ENCODE peak calls at places on chromosome X, in five cellular contexts. X is cerebellar cortex; E is stimulated activated CD4-positive, alpha-beta T cell treated with anti-CD3 and anti-CD28 coated beads, Interleukin-15, amount 100 ng/mL, for 1 hour; V is NCI-H226; R is H4. D is an unnamed sample.

GRCh38 chrX:16978193-16978984 is 31.9 kb downstream of the REPS2 start:
- DNase-seq in V (no peak), E (no peak), X (peak), R (no peak), D (no peak)

GRCh38 chrX:47815901-47816845 is 20.5 kb upstream of the ZNF81 start:
- DNase-seq in E (no peak), V (peak), X (no peak), R (no peak), D (no peak)

GRCh38 chrX:34365482-34365881 is 233.4 kb upstream of the FAM47A start:
- DNase-seq in V (no peak), X (peak), E (no peak), R (peak), D (no peak)

GRCh38 chrX:150767475-150768131 is 74.4 kb downstream of the MTMR1 start:
- DNase-seq in E (no peak), R (peak), V (peak), X (no peak), D (no peak)

GRCh38 chrX:95382799-95383198 is 1301.8 kb upstream of the DIAPH2 start:
- DNase-seq in R (peak), X (no peak), E (no peak), V (no peak), D (no peak)

GRCh38 chrX:153494541-153495361 is at the start of gene BGN:
- DNase-seq in R (no peak), V (peak), E (no peak), X (no peak), D (no peak)

GRCh38 chrX:150363561-150364346 is 637 bp downstream of the MAMLD1 start:
- DNase-seq in X (peak), V (peak), R (peak), E (no peak), D (no peak)

GRCh38 chrX:41559662-41560061 is 112.5 kb downstream of the NYX start:
- DNase-seq in V (peak), X (no peak), E (no peak), R (peak), D (no peak)

GRCh38 chrX:37976153-37976552 is 30.2 kb upstream of the SYTL5 start:
- DNase-seq in E (no peak), X (no peak), R (no peak), V (no peak), D (no peak)

GRCh38 chrX:13885591-13885990 is 68.7 kb upstream of the GPM6B start:
- DNase-seq in E (no peak), V (no peak), X (no peak), R (no peak), D (no peak)

GRCh38 chrX:120302434-120302833 is 8.8 kb downstream of the TMEM255A start:
- DNase-seq in R (peak), V (no peak), E (no peak), X (no peak), D (no peak)

GRCh38 chrX:20197641-20198210 is 56.1 kb upstream of the EIF1AX start:
- DNase-seq in E (no peak), R (no peak), V (no peak), X (no peak), D (no peak)

GRCh38 chrX:131792356-131792749 is 230.7 kb upstream of the STK26 start:
- DNase-seq in X (peak), E (no peak), V (no peak), R (peak), D (no peak)

GRCh38 chrX:143472334-143472938 is 44.8 kb downstream of the SPANXN3 start:
- DNase-seq in R (no peak), V (no peak), E (no peak), X (no peak), D (no peak)

GRCh38 chrX:153460826-153461225 is 9.6 kb downstream of the HAUS7 start:
- DNase-seq in R (peak), V (peak), X (peak), E (peak), D (no peak)

GRCh38 chrX:107503996-107504395 is 54.5 kb downstream of the FRMPD3 start:
- DNase-seq in V (no peak), E (no peak), X (no peak), R (no peak), D (no peak)

GRCh38 chrX:30906726-30907125 is 17.7 kb upstream of the TAB3 start:
- DNase-seq in R (no peak), E (no peak), X (no peak), V (peak), D (no peak)

GRCh38 chrX:15664487-15665444 is at the start of gene CLTRN:
- DNase-seq in R (no peak), E (no peak), X (no peak), V (no peak), D (no peak)

GRCh38 chrX:31136144-31136572 is 64.3 kb upstream of the FTHL17 start:
- DNase-seq in E (no peak), X (no peak), R (no peak), V (no peak), D (no peak)

GRCh38 chrX:133674726-133675470 is 259.6 kb upstream of the GPC4 start:
- DNase-seq in X (no peak), R (no peak), V (no peak), E (no peak), D (no peak)

GRCh38 chrX:109537324-109537665 is 651 bp downstream of the NXT2 start:
- DNase-seq in E (no peak), R (peak), V (peak), X (no peak), D (no peak)

GRCh38 chrX:70769659-70770232 is 138.8 kb downstream of the TEX11 start:
- DNase-seq in V (no peak), E (no peak), X (peak), R (no peak), D (no peak)

GRCh38 chrX:70479197-70479969 is 34.7 kb downstream of the DLG3 start:
- DNase-seq in V (peak), E (no peak), X (no peak), R (peak), D (no peak)

GRCh38 chrX:106901781-106902219 is 1.3 kb downstream of the RIPPLY1 start:
- DNase-seq in R (no peak), V (no peak), X (no peak), E (no peak), D (no peak)

GRCh38 chrX:2608638-2609430 is 82.3 kb upstream of the CD99 start:
- DNase-seq in V (peak), X (peak), E (peak), R (peak), D (peak)

GRCh38 chrX:810186-810585 is 179.6 kb downstream of the SHOX start:
- DNase-seq in V (no peak), X (no peak), E (no peak), R (no peak), D (no peak)

GRCh38 chrX:37453821-37454220 is 104.7 kb downstream of the PRRG1 start:
- DNase-seq in X (no peak), V (no peak), E (no peak), R (no peak), D (no peak)

GRCh38 chrX:1093112-1093511 is 119.3 kb downstream of the CRLF2 start:
- DNase-seq in V (no peak), E (peak), R (peak), X (no peak), D (peak)

GRCh38 chrX:112761239-112762207 is 79.1 kb downstream of the AMOT start:
- DNase-seq in R (no peak), E (no peak), X (no peak), V (no peak), D (no peak)

GRCh38 chrX:14027511-14028019 is 2.1 kb downstream of the GEMIN8 start:
- DNase-seq in X (no peak), E (no peak), V (peak), R (peak), D (no peak)

GRCh38 chrX:77436682-77437081 is 10.5 kb upstream of the FGF16 start:
- DNase-seq in V (peak), X (no peak), E (no peak), R (peak), D (no peak)

GRCh38 chrX:154987940-154988339 is 34.6 kb downstream of the F8 start:
- DNase-seq in E (no peak), V (no peak), X (no peak), R (no peak), D (no peak)

GRCh38 chrX:150605603-150606002 is 37.2 kb downstream of the MTM1 start:
- DNase-seq in V (no peak), E (no peak), X (no peak), R (no peak), D (no peak)

GRCh38 chrX:68669872-68670271 is 22.4 kb downstream of the STARD8 start:
- DNase-seq in R (no peak), V (no peak), X (no peak), E (no peak), D (no peak)

GRCh38 chrX:77918568-77918967 is 8.1 kb downstream of the ATP7A start:
- DNase-seq in R (peak), X (no peak), V (peak), E (no peak), D (no peak)

GRCh38 chrX:87299563-87300160 is 217.9 kb upstream of the KLHL4 start:
- DNase-seq in V (no peak), X (no peak), E (no peak), R (peak), D (no peak)

GRCh38 chrX:41145920-41146608 is 60.8 kb downstream of the USP9X start:
- DNase-seq in V (peak), X (no peak), R (peak), E (no peak), D (no peak)

GRCh38 chrX:154824638-154825037 is 9.8 kb downstream of the SMIM9 start:
- DNase-seq in V (no peak), X (no peak), E (no peak), R (no peak), D (no peak)

GRCh38 chrX:78375894-78376293 is 48.5 kb upstream of the CYSLTR1 start:
- DNase-seq in E (no peak), V (no peak), X (no peak), R (no peak), D (no peak)

GRCh38 chrX:57406149-57406548 is 119.6 kb downstream of the FAAH2 start:
- DNase-seq in R (no peak), V (no peak), E (no peak), X (no peak), D (no peak)

D was measured in RWPE2.